ENCODE peak calls at places on chromosome 22, in four cellular contexts. Z is kidney, M is astrocyte of the cerebellum, L is lung. U is an unnamed sample.

GRCh38 chr22:47288640-47289039 is 526.2 kb downstream of the TBC1D22A start:
- DNase-seq in Z (no peak), M (no peak), L (no peak), U (no peak)

GRCh38 chr22:31046591-31047226 is 34.4 kb upstream of the SMTN start:
- DNase-seq in Z (peak), M (no peak), L (peak), U (no peak)

GRCh38 chr22:35311551-35311999 is 11.9 kb downstream of the TOM1 start:
- DNase-seq in Z (no peak), M (no peak), L (no peak), U (no peak)

GRCh38 chr22:38437416-38437815 is 17.6 kb downstream of the KCNJ4 start:
- DNase-seq in Z (no peak), M (no peak), L (no peak), U (no peak)

GRCh38 chr22:42786606-42787356 is 66.1 kb upstream of the A4GALT start:
- DNase-seq in Z (peak), M (no peak), L (no peak), U (no peak)

GRCh38 chr22:31248965-31249940 is 37.2 kb downstream of the LIMK2 start:
- DNase-seq in Z (no peak), M (no peak), L (no peak), U (no peak)

GRCh38 chr22:49638788-49639187 is 188.9 kb downstream of the BRD1 start:
- DNase-seq in Z (no peak), M (peak), L (no peak), U (no peak)

GRCh38 chr22:36569999-36570398 is 41.0 kb upstream of the EIF3D start:
- DNase-seq in Z (no peak), M (no peak), L (no peak), U (no peak)

GRCh38 chr22:36478966-36479365 is 2.5 kb downstream of the TXN2 start:
- DNase-seq in Z (no peak), M (no peak), L (no peak), U (no peak)

GRCh38 chr22:17563936-17564391 is 666 bp downstream of the SLC25A18 start:
- DNase-seq in Z (peak), M (no peak), L (no peak), U (peak)

GRCh38 chr22:50601669-50602337 is 1.2 kb downstream of the MAPK8IP2 start:
- DNase-seq in Z (peak), M (no peak), L (no peak), U (no peak)

GRCh38 chr22:23037429-23038333 is 32.6 kb upstream of the GNAZ start:
- DNase-seq in Z (peak), M (peak), L (no peak), U (no peak)

GRCh38 chr22:23035557-23036277 is 34.6 kb upstream of the GNAZ start:
- DNase-seq in Z (no peak), M (no peak), L (no peak), U (no peak)

GRCh38 chr22:23034621-23035556 is 35.4 kb upstream of the GNAZ start:
- DNase-seq in Z (no peak), M (no peak), L (no peak), U (no peak)

GRCh38 chr22:23038334-23038642 is 32.0 kb upstream of the GNAZ start:
- DNase-seq in Z (no peak), M (no peak), L (no peak), U (no peak)

GRCh38 chr22:23036684-23037428 is 33.5 kb upstream of the GNAZ start:
- DNase-seq in Z (no peak), M (no peak), L (no peak), U (peak)
- H3K4me3 ChIP-seq in Z (no peak), M (no peak), L (no peak), U (no peak)

DNA sequence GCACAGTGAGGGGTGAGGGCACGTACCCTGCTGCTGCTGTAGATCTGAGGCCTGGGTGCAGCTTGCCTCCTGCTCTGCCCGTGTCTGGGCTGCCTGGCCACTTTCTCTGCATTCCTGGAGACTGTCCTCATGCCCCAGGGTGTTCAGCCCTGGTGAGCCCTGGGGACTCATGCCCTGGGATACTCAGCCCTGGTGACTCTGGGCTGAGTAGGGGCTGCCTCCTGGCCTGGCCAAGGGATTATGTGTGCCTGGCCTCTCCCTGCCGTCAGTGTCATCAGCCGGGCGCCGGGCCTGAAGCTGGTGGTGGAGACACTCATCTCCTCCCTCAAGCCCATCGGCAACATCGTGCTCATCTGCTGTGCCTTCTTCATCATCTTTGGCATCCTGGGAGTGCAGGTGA is 94.7 kb downstream of the CACNA1I start:
- DNase-seq in Z (no peak), M (no peak), L (no peak), U (no peak)
- H3K4me3 ChIP-seq in Z (no peak), M (no peak), L (no peak), U (no peak)

GRCh38 chr22:25110596-25110845 is 89.1 kb upstream of the CRYBB3 start:
- DNase-seq in Z (no peak), M (peak), L (no peak), U (no peak)

GRCh38 chr22:25112538-25113253 is 87.0 kb upstream of the CRYBB3 start:
- DNase-seq in Z (no peak), M (no peak), L (no peak), U (no peak)

GRCh38 chr22:25110846-25111578 is 88.6 kb upstream of the CRYBB3 start:
- DNase-seq in Z (peak), M (peak), L (peak), U (peak)

GRCh38 chr22:25111579-25112517 is 87.8 kb upstream of the CRYBB3 start:
- DNase-seq in Z (peak), M (no peak), L (peak), U (no peak)

DNA sequence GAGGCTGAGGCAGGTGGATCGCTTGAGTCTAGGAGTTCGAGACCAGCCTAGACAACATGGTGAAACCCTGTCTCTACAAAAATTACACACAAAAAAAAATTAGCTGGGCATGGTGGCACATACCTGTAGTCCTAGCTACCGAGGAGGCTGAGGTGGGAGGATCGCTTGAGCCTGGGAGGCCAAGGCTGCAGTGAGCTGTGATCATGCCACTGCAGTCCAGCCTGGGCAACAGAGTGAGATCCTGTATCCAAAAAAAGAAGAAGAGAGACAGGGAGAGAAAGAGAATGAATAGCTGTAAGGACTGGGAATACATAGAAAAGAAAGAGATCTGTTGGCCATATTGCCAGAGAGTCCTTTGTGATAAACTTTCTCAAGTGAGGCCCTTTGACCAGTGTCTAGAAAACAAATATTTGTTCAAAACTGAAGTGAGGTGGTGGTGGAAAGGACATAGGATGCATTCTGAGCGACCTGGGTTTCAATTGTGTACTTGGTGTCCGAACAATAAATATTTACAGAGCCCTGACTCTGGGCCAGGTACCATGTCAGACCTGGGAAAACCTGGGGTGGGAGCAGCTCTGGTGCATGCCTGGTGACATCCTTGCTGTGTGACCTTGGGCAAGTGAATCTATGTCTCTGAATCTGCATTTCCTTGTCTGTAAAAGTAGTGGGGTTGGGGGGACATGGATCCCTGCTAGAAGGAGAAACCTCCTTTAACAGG is 89.6 kb upstream of the CRYBB3 start:
- DNase-seq in Z (no peak), M (no peak), L (no peak), U (no peak)
- H3K4me3 ChIP-seq in Z (no peak), M (no peak), L (no peak), U (no peak)

GRCh38 chr22:25563757-25564319 is 637 bp upstream of the GRK3 start:
- DNase-seq in Z (no peak), M (no peak), L (peak), U (no peak)
- H3K4me3 ChIP-seq in Z (peak), M (peak), L (no peak), U (peak)

GRCh38 chr22:39570226-39570625 is 327 bp upstream of the CACNA1I start:
- DNase-seq in Z (no peak), M (no peak), L (no peak), U (no peak)

GRCh38 chr22:39565414-39565944 is 5.1 kb upstream of the CACNA1I start:
- DNase-seq in Z (no peak), M (no peak), L (no peak), U (no peak)

GRCh38 chr22:39569066-39569465 is 1.5 kb upstream of the CACNA1I start:
- DNase-seq in Z (no peak), M (no peak), L (no peak), U (no peak)

GRCh38 chr22:39568278-39568981 is 2.1 kb upstream of the CACNA1I start:
- DNase-seq in Z (no peak), M (no peak), L (no peak), U (no peak)

GRCh38 chr22:39567135-39567946 is 3.2 kb upstream of the CACNA1I start:
- DNase-seq in Z (no peak), M (no peak), L (no peak), U (no peak)
- H3K4me3 ChIP-seq in Z (no peak), M (no peak), L (no peak), U (no peak)

GRCh38 chr22:48489551-48490512 is 1337.8 kb downstream of the BRD1 start:
- DNase-seq in Z (peak), M (no peak), L (no peak), U (no peak)
- H3K4me3 ChIP-seq in Z (no peak), M (peak), L (peak), U (peak)